ENCODE peak calls at places on chromosome 2, in seven cellular contexts. T, Q, C, Y, V, R and A are unnamed samples.

GRCh38 chr2:47205576-47206141 is 50.6 kb upstream of the STPG4 start:
- DNase-seq in T (peak; percentile 28), C (peak; percentile 42), R (no peak), Y (no peak), V (no peak), Q (peak; percentile 69), A (no peak)

GRCh38 chr2:191020742-191021381 is 6.9 kb upstream of the STAT1 start:
- DNase-seq in Q (no peak), T (no peak), V (no peak), Y (peak; percentile 17), R (peak; percentile 40), C (no peak), A (peak; percentile 55)

GRCh38 chr2:32706815-32707214 is 79.0 kb downstream of the TTC27 start:
- DNase-seq in C (no peak), Y (no peak), V (no peak), T (no peak), R (no peak), Q (no peak), A (no peak)

GRCh38 chr2:2291500-2292260 is 39.4 kb downstream of the MYT1L start:
- DNase-seq in T (peak; percentile 76), R (peak; percentile 18), C (no peak), Y (peak; percentile 9), V (no peak), Q (no peak), A (no peak)

GRCh38 chr2:15642334-15643208 is 50.9 kb downstream of the DDX1 start:
- DNase-seq in V (no peak), C (no peak), Q (no peak), Y (no peak), R (no peak), T (no peak), A (no peak)

GRCh38 chr2:223414646-223415045 is 187.5 kb downstream of the SCG2 start:
- DNase-seq in R (peak; percentile 16), Y (no peak), C (no peak), Q (peak; percentile 45), T (no peak), V (no peak), A (no peak)

GRCh38 chr2:99821572-99822369 is 320.6 kb downstream of the AFF3 start:
- DNase-seq in Q (no peak), C (no peak), T (no peak), V (no peak), R (no peak), Y (no peak), A (no peak)

GRCh38 chr2:221715783-221716386 is 143.8 kb upstream of the EPHA4 start:
- DNase-seq in Q (no peak), V (no peak), C (no peak), Y (no peak), T (no peak), R (no peak), A (no peak)

GRCh38 chr2:15023231-15023630 is 390.7 kb downstream of the LRATD1 start:
- DNase-seq in T (no peak), Q (no peak), C (no peak), Y (no peak), R (no peak), V (no peak), A (no peak)

GRCh38 chr2:56444339-56444738 is 260.5 kb downstream of the CCDC85A start:
- DNase-seq in V (no peak), C (no peak), T (no peak), Q (no peak), R (peak; percentile 49), Y (no peak), A (no peak)

GRCh38 chr2:192194065-192194865 is 468 bp downstream of the TMEFF2 start:
- DNase-seq in T (peak; percentile 66), Y (peak; percentile 3), R (peak; percentile 13), V (no peak), Q (peak; percentile 5), C (no peak), A (peak; percentile 1)

GRCh38 chr2:177334940-177335543 is 57.5 kb upstream of the AGPS start:
- DNase-seq in C (peak; percentile 74), V (no peak), T (no peak), Y (peak; percentile 23), R (peak; percentile 20), Q (no peak), A (no peak)

GRCh38 chr2:18536100-18536499 is 24.4 kb downstream of the RDH14 start:
- DNase-seq in T (no peak), Y (no peak), R (no peak), Q (no peak), V (no peak), C (no peak), A (no peak)

GRCh38 chr2:73830871-73831401 is 2.2 kb downstream of the STAMBP start:
- DNase-seq in Q (no peak), C (no peak), Y (no peak), T (no peak), R (no peak), V (no peak), A (no peak)

GRCh38 chr2:15777795-15778371 is 162.5 kb upstream of the MYCN start:
- DNase-seq in V (no peak), R (no peak), T (no peak), Q (no peak), C (no peak), Y (no peak), A (no peak)

GRCh38 chr2:60885683-60886082 is 4.3 kb downstream of the REL start:
- DNase-seq in C (no peak), Q (no peak), V (no peak), T (no peak), Y (no peak), R (no peak), A (no peak)

GRCh38 chr2:33890686-33891085 is 291.6 kb upstream of the FAM98A start:
- DNase-seq in C (no peak), R (no peak), Y (no peak), Q (no peak), T (no peak), V (no peak), A (no peak)

GRCh38 chr2:35365859-35366258 is 989.7 kb upstream of the CRIM1 start:
- DNase-seq in Y (no peak), R (no peak), C (no peak), Q (no peak), T (no peak), V (no peak), A (no peak)
- TF ChIP-seq CTCF in Y (no peak), R (no peak), C (no peak), Q (no peak), T (no peak), V (no peak), A (no peak)

GRCh38 chr2:111884592-111884964 is 585 bp upstream of the ANAPC1 start:
- DNase-seq in Y (no peak), C (no peak), Q (no peak), V (no peak), R (peak; percentile 15), T (no peak), A (no peak)

DNA sequence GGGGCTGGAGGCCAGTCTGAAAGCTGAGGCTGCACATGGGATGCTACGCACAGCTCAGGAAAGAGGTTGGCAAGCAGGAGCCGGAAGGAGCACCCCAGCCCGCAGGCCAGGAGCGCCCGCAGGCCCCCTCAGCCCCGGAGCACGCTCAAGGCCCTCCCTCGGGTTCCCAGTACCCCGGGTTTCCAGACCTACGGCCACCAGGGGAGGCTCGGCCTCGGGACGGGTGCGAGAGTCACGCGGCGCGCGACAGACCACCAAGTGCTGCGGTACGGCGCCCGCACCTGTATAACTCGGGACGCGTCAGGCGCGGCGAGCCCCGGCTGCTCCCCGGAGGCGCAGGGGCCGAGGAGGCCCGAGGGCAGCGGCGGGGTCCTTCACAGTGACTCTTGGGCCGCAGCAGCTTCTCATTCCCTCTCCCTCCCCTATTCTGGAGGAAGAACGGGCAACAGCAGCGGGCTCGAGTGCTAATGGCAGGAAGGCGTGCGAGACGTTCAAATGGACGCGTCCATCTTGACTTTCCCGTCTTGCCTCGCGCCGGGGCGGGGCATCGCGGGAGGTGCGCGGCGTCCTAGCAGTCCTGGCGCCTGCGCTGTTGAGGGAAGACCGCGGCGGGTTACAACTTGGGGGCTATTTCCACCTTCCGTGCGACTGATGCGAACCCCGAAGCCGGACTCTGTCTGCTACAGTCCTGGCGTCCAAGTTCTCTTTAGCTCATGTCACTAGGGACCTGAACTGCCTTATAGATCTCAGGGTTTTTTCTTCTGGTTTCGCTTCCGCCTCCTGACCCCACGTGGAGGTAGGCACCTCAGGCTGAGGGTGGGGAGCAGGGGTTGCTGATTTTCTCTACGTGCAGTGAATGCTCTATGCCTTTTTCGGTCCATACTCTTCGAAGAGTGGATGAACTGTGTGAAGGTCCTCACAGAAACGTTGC is at the start of gene ANAPC1:
- DNase-seq in V (no peak), T (peak; percentile 93), Q (peak; percentile 83), Y (peak; percentile 64), R (peak; percentile 79), C (peak; percentile 84), A (peak; percentile 64)
- TF ChIP-seq POLR2A in V (peak; percentile 21), T (peak; percentile 94), Q (peak; percentile 38), Y (peak; percentile 92), R (peak; percentile 71), C (peak; percentile 98), A (peak; percentile 57)

DNA sequence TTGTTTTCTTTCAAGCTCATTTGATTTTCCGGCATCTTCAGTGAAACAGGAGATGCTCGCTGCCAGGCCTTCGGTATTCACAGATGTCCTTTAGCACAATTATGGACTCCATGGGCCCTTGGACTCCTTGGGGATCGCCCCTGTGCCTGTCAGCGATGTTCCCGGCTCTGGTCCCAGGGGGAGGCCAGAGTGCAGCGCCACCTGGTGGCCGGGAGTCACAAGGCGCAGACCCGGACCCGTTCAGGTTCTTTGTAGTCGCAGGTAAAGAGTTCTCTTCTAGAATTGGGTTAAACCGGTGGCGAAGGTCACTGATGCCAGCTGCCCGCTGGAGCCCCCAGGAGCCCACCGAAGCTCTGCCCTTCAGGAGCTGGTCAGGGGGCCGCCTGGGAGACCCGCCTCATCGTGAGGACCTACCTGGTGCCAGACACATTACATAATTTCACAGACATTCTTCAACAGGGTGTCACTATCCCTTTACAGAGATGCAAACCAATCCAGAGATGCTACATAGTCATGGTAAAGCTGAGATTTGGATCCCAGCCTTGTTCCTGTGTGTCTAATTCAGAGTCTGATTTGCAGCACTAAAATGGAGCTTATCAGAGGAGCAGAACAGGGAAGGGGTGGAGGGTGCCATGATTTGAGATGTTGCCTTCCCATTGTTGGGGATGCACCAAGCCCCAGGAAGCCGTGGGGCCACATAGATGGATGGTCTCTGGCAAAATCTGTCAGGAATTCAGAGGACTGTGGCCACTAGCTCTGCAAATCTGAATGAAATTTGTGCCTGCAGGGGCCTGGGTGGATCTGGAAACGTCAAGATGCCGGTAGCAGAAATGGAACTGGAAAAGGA is 6.0 kb upstream of the INPP5D start:
- DNase-seq in Y (peak; percentile 84), Q (peak; percentile 44), C (peak; percentile 84), V (no peak), R (peak; percentile 64), T (peak; percentile 94), A (peak; percentile 29)
- TF ChIP-seq CTCF in Y (peak; percentile 84), Q (peak; percentile 26), C (peak; percentile 72), V (peak; percentile 48), R (peak; percentile 77), T (peak; percentile 93), A (peak; percentile 61)

GRCh38 chr2:226584656-226585055 is 215.0 kb downstream of the IRS1 start:
- DNase-seq in Y (no peak), Q (no peak), V (no peak), T (no peak), C (no peak), R (no peak), A (no peak)

GRCh38 chr2:226581004-226581403 is 218.6 kb downstream of the IRS1 start:
- DNase-seq in V (no peak), C (no peak), Y (no peak), R (peak; percentile 13), Q (no peak), T (no peak), A (no peak)

GRCh38 chr2:226585130-226585561 is 214.5 kb downstream of the IRS1 start:
- DNase-seq in Y (no peak), Q (no peak), V (no peak), C (no peak), T (no peak), R (no peak), A (no peak)

GRCh38 chr2:226581661-226582060 is 218.0 kb downstream of the IRS1 start:
- DNase-seq in R (no peak), V (no peak), Y (no peak), Q (no peak), T (no peak), C (no peak), A (no peak)

GRCh38 chr2:226583715-226584114 is 215.9 kb downstream of the IRS1 start:
- DNase-seq in C (no peak), R (no peak), Q (no peak), V (no peak), Y (peak; percentile 33), T (no peak), A (no peak)
- TF ChIP-seq POLR2A in C (no peak), R (no peak), Q (no peak), V (no peak), Y (no peak), T (no peak), A (no peak)